ENCODE peak calls at places on chromosomes 12 and 14, in four cellular contexts. Z, H, T and N are unnamed samples.

GRCh38 chr14:58947816-58948440 is 240.5 kb upstream of the DAAM1 start:
- DNase-seq in Z (no peak), H (no peak), T (no peak), N (peak)

GRCh38 chr12:11761869-11762567 is 112.5 kb downstream of the ETV6 start:
- DNase-seq in Z (no peak), H (peak), T (no peak), N (no peak)

GRCh38 chr12:481422-481821 is 21.7 kb downstream of the B4GALNT3 start:
- DNase-seq in Z (no peak), H (no peak), T (peak), N (peak)

GRCh38 chr12:10562306-10562933 is 51.0 kb downstream of the MAGOHB start:
- DNase-seq in Z (peak), H (peak), T (no peak), N (peak)

GRCh38 chr12:3315201-3315661 is 175.8 kb upstream of the PRMT8 start:
- DNase-seq in Z (peak), H (no peak), T (no peak), N (peak)

GRCh38 chr14:104371917-104372316 is 207.6 kb upstream of the C14orf180 start:
- DNase-seq in Z (no peak), H (no peak), T (no peak), N (no peak)

GRCh38 chr14:77541905-77542304 is 43.3 kb upstream of the ISM2 start:
- DNase-seq in Z (no peak), H (peak), T (no peak), N (no peak)

GRCh38 chr12:132373967-132374820 is 44.8 kb upstream of the GALNT9 start:
- DNase-seq in Z (no peak), H (no peak), T (no peak), N (peak)

GRCh38 chr14:100374270-100374669 is 51.1 kb downstream of the SLC25A47 start:
- DNase-seq in Z (no peak), H (no peak), T (no peak), N (no peak)

GRCh38 chr12:58557156-58557555 is 363.1 kb downstream of the LRIG3 start:
- DNase-seq in Z (peak), H (no peak), T (no peak), N (peak)

GRCh38 chr14:38762436-38762835 is 340.6 kb downstream of the SEC23A start:
- DNase-seq in Z (no peak), H (no peak), T (no peak), N (no peak)

GRCh38 chr12:43776498-43776897 is 17.7 kb downstream of the IRAK4 start:
- DNase-seq in Z (peak), H (peak), T (no peak), N (peak)

GRCh38 chr14:78238141-78238540 is 68.0 kb downstream of the NRXN3 start:
- DNase-seq in Z (no peak), H (no peak), T (peak), N (no peak)

GRCh38 chr12:46675736-46676135 is 150.1 kb downstream of the SLC38A4 start:
- DNase-seq in Z (peak), H (peak), T (peak), N (peak)

GRCh38 chr12:49838973-49839633 is 3.8 kb downstream of the BCDIN3D start:
- DNase-seq in Z (peak), H (peak), T (peak), N (peak)

GRCh38 chr14:29354446-29354845 is 573.2 kb downstream of the PRKD1 start:
- DNase-seq in Z (no peak), H (no peak), T (no peak), N (no peak)

GRCh38 chr12:131825146-131825892 is 2.9 kb upstream of the MMP17 start:
- DNase-seq in Z (no peak), H (no peak), T (no peak), N (no peak)

GRCh38 chr14:89720741-89721315 is 233.7 kb downstream of the EFCAB11 start:
- DNase-seq in Z (no peak), H (peak), T (no peak), N (no peak)

GRCh38 chr12:75910452-75910722 is 121.2 kb downstream of the PHLDA1 start:
- DNase-seq in Z (no peak), H (no peak), T (no peak), N (no peak)

GRCh38 chr14:68684466-68685418 is 108.1 kb downstream of the ZFP36L1 start:
- DNase-seq in Z (no peak), H (no peak), T (no peak), N (no peak)

GRCh38 chr12:52215587-52216031 is 17.4 kb upstream of the KRT7 start:
- DNase-seq in Z (peak), H (no peak), T (peak), N (peak)

GRCh38 chr12:26239508-26240328 is 44.3 kb downstream of the SSPN start:
- DNase-seq in Z (peak), H (no peak), T (peak), N (peak)

GRCh38 chr14:65472189-65472588 is 59.7 kb downstream of the FUT8 start:
- DNase-seq in Z (no peak), H (no peak), T (no peak), N (no peak)

GRCh38 chr12:64840129-64840528 is 15.7 kb downstream of the TBC1D30 start:
- DNase-seq in Z (no peak), H (no peak), T (no peak), N (no peak)

GRCh38 chr14:71472281-71472960 is 459.8 kb upstream of the RGS6 start:
- DNase-seq in Z (no peak), H (no peak), T (no peak), N (peak)

GRCh38 chr12:115922952-115923564 is 354.4 kb downstream of the MED13L start:
- DNase-seq in Z (no peak), H (peak), T (peak), N (peak)

GRCh38 chr12:24668563-24668962 is 280.3 kb downstream of the BCAT1 start:
- DNase-seq in Z (no peak), H (no peak), T (no peak), N (peak)

GRCh38 chr12:109704371-109705098 is 9.1 kb upstream of the FAM222A start:
- DNase-seq in Z (no peak), H (no peak), T (no peak), N (no peak)

GRCh38 chr12:101957251-101957650 is 79.9 kb downstream of the DRAM1 start:
- DNase-seq in Z (no peak), H (no peak), T (no peak), N (no peak)

GRCh38 chr12:116159175-116159574 is 118.3 kb downstream of the MED13L start:
- DNase-seq in Z (no peak), H (no peak), T (no peak), N (peak)

GRCh38 chr14:22598896-22599244 is 770 bp downstream of the ABHD4 start:
- DNase-seq in Z (peak), H (peak), T (no peak), N (peak)

GRCh38 chr12:26195250-26195640 is at the start of gene SSPN:
- DNase-seq in Z (peak), H (no peak), T (peak), N (peak)

GRCh38 chr12:18320036-18320617 is 58.8 kb downstream of the PIK3C2G start:
- DNase-seq in Z (peak), H (peak), T (no peak), N (peak)

DNA sequence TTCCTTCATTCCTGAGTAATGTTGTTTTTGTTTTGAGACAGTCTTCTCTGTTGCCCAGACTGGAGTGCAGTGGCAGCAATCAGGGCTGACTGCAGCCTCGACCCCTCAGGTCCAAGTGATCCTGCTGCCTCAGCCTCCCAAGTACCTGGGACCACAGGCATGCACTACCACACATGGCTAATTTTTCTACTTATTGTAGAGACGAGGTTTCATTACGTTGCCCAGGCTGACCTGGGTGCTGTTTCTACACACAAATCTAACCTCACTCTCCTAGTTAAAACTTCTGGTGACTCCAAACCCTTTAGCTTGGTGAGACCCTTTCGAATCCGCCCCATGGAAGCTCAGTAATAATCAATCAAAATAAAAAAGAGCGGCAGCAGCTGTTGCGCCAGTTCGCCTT is 1.3 kb downstream of the TMEM116 start:
- DNase-seq in Z (no peak), H (no peak), T (no peak), N (no peak)
- H3K4me3 ChIP-seq in Z (peak), H (peak), T (no peak), N (no peak)

GRCh38 chr14:50943261-50943942 is 881 bp downstream of the PYGL start:
- DNase-seq in Z (no peak), H (no peak), T (peak), N (no peak)
- TF ChIP-seq CTCF in Z (no peak), H (no peak), T (no peak), N (no peak)

GRCh38 chr12:93567174-93567573 is 5.3 kb upstream of the SOCS2 start:
- DNase-seq in Z (no peak), H (no peak), T (no peak), N (no peak)

GRCh38 chr12:93570552-93571359 is 1.7 kb upstream of the SOCS2 start:
- DNase-seq in Z (peak), H (peak), T (peak), N (peak)

GRCh38 chr12:93568091-93568490 is 4.4 kb upstream of the SOCS2 start:
- DNase-seq in Z (no peak), H (no peak), T (no peak), N (no peak)

GRCh38 chr12:93569656-93570551 is 2.6 kb upstream of the SOCS2 start:
- DNase-seq in Z (peak), H (peak), T (peak), N (peak)

GRCh38 chr12:93569301-93569655 is 3.2 kb upstream of the SOCS2 start:
- DNase-seq in Z (no peak), H (no peak), T (no peak), N (no peak)
- H3K4me3 ChIP-seq in Z (peak), H (no peak), T (no peak), N (peak)

DNA sequence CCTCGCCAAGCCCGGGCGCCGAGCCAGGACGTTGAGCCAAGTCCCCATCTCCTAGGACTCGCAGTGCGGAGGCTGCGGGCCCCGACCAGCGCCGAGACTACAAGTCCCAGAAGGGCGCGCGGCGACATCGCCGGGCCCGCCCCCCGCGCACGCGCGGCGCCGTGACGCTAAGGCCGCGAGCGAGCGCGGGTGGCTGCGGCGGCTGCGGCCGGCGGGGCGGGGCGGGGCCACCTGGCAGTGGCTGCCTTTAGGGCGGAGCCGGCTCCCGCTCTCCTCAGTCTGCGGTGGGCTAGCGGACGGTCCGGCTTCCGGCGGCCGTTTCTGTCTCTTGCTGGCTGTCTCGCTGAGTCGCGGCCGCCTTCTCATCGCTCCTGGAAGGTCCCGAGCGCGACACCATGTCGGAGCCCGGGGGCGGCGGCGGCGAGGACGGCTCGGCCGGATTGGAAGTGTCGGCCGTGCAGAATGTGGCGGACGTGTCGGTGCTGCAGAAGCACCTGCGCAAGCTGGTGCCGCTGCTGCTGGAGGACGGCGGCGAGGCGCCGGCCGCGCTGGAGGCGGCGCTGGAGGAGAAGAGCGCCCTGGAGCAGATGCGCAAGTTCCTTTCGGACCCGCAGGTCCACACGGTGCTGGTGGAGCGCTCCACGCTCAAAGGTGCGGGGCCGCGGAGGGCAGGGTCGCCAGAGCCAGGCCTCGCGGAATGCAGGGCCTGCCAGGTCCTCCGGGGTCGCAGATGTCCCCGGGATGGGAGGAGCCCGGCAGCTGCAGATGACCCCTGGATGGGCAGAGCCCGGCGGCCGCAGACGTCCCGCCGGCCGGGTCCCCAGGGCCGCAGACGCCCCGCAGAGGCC is at the start of gene DYNC1H1:
- DNase-seq in Z (peak), H (peak), T (peak), N (peak)
- TF ChIP-seq CTCF in Z (no peak), H (no peak), T (no peak), N (no peak)